ENCODE peak calls at places on chromosomes 7 and 10, in eight cellular contexts. R, D, J, U, Y, B, H and N are unnamed samples.

GRCh38 chr7:7131273-7131672 is 51.1 kb upstream of the C1GALT1 start:
- DNase-seq in Y (no peak), U (no peak), R (no peak), D (no peak), H (no peak), B (no peak), J (no peak), N (no peak)

GRCh38 chr10:29957887-29958330 is 101.5 kb downstream of the JCAD start:
- DNase-seq in B (peak; percentile 81), R (peak; percentile 79), J (no peak), H (no peak), U (no peak), Y (no peak), D (no peak), N (no peak)

GRCh38 chr7:69257592-69257991 is 340.7 kb upstream of the AUTS2 start:
- DNase-seq in J (no peak), B (no peak), D (no peak), U (no peak), Y (no peak), R (no peak), H (no peak), N (no peak)

GRCh38 chr7:156236181-156236889 is 404.2 kb upstream of the RNF32 start:
- DNase-seq in Y (no peak), U (no peak), J (no peak), R (no peak), D (no peak), B (no peak), H (no peak), N (peak; percentile 23)

GRCh38 chr10:18196806-18197550 is 56.8 kb downstream of the CACNB2 start:
- DNase-seq in D (no peak), H (no peak), Y (no peak), J (no peak), U (no peak), R (no peak), B (no peak), N (no peak)

GRCh38 chr7:156435486-156436231 is 204.9 kb upstream of the RNF32 start:
- DNase-seq in B (no peak), J (no peak), R (no peak), U (no peak), D (no peak), Y (no peak), H (no peak), N (no peak)

GRCh38 chr10:3525832-3526449 is 259.1 kb downstream of the KLF6 start:
- DNase-seq in J (no peak), D (peak; percentile 92), R (peak; percentile 68), H (peak; percentile 98), B (peak; percentile 99), Y (peak; percentile 77), U (peak; percentile 56), N (no peak)

GRCh38 chr7:29988391-29989256 is 977 bp downstream of the SCRN1 start:
- DNase-seq in B (peak; percentile 86), H (peak; percentile 60), R (peak; percentile 70), U (peak; percentile 65), D (peak; percentile 63), J (peak; percentile 24), Y (peak; percentile 67), N (no peak)

GRCh38 chr10:23157239-23157661 is 34.9 kb upstream of the PTF1A start:
- DNase-seq in Y (no peak), R (no peak), B (no peak), H (no peak), D (no peak), J (no peak), U (no peak), N (no peak)

GRCh38 chr7:4607321-4607729 is 74.8 kb upstream of the FOXK1 start:
- DNase-seq in H (no peak), J (no peak), Y (no peak), R (no peak), D (no peak), U (peak; percentile 9), B (no peak), N (no peak)

GRCh38 chr7:74480861-74481417 is 27.2 kb downstream of the GTF2IRD1 start:
- DNase-seq in U (peak; percentile 58), B (peak; percentile 70), Y (peak; percentile 72), D (peak; percentile 31), J (no peak), R (peak; percentile 30), H (no peak), N (peak; percentile 83)

GRCh38 chr7:27188666-27189559 is 3.9 kb upstream of the HOXA11 start:
- DNase-seq in J (peak; percentile 51), D (no peak), Y (peak; percentile 77), U (peak; percentile 33), B (no peak), H (no peak), R (no peak), N (no peak)

GRCh38 chr10:46068905-46069304 is 22.8 kb upstream of the MSMB start:
- DNase-seq in H (no peak), B (no peak), Y (no peak), J (no peak), D (no peak), R (no peak), U (no peak), N (no peak)

GRCh38 chr7:23242321-23242720 is 4.3 kb upstream of the GPNMB start:
- DNase-seq in H (no peak), B (no peak), R (no peak), J (no peak), U (no peak), D (peak; percentile 80), Y (no peak), N (no peak)

GRCh38 chr7:958221-959200 is 4.0 kb upstream of the ADAP1 start:
- DNase-seq in J (no peak), R (peak; percentile 67), H (no peak), U (no peak), B (no peak), Y (no peak), D (no peak), N (no peak)

GRCh38 chr7:47576031-47576908 is 5.6 kb downstream of the TNS3 start:
- DNase-seq in D (peak; percentile 55), H (peak; percentile 71), J (no peak), Y (peak; percentile 75), R (peak; percentile 74), U (peak; percentile 67), B (peak; percentile 65), N (peak; percentile 83)

GRCh38 chr10:70164179-70164578 is 6.1 kb downstream of the SAR1A start:
- DNase-seq in U (no peak), J (no peak), H (no peak), D (no peak), R (no peak), Y (no peak), B (no peak), N (no peak)
- H3K4me1 ChIP-seq in U (peaks cover 18% of the 10 kb centered on the region), J (peaks cover 74% of the 10 kb centered on the region), H (peaks cover 49% of the 10 kb centered on the region), D (peaks cover 8% of the 10 kb centered on the region), R (no peaks in the 10 kb centered on the region), Y (peaks cover 21% of the 10 kb centered on the region), B (peaks cover 14% of the 10 kb centered on the region), N (peaks cover 61% of the 10 kb centered on the region)

GRCh38 chr10:96290368-96291133 is 13.7 kb upstream of the DNTT start:
- DNase-seq in R (no peak), D (no peak), H (no peak), B (no peak), Y (no peak), U (no peak), J (no peak), N (no peak)
- H3K4me3 ChIP-seq in R (no peak overlapping the region), D (no peak overlapping the region), H (no peak overlapping the region), B (no peak overlapping the region), Y (no peak overlapping the region), U (no peak overlapping the region), J (no peak overlapping the region), N (no peak overlapping the region)

DNA sequence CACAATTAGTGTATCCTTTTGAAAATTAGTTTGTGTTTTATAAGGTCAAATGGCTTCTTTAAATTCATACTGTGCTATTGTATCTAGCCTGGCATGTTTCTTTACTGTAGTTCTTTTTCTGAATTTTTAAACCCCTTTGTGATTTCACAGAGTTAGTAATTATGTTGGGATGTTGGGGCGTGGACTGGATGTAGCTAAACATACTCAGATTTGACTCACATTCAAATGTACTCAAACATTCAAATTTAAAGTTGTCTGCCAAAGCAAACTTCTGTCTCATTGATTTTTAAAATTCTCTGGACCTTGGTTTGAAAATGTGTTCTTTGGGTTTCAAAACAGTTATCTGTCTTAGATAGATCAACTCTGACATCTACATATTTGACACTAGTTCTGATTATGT is 7.2 kb upstream of the NRP1 start:
- DNase-seq in R (no peak), J (no peak), Y (no peak), H (no peak), U (no peak), D (peak; percentile 43), B (peak; percentile 42), N (no peak)
- H3K4me1 ChIP-seq in R (peaks cover 5% of the 10 kb centered on the region), J (no peaks in the 10 kb centered on the region), Y (no peaks in the 10 kb centered on the region), H (peaks cover 33% of the 10 kb centered on the region), U (no peaks in the 10 kb centered on the region), D (peaks cover 33% of the 10 kb centered on the region), B (peaks cover 24% of the 10 kb centered on the region), N (no peaks in the 10 kb centered on the region)

DNA sequence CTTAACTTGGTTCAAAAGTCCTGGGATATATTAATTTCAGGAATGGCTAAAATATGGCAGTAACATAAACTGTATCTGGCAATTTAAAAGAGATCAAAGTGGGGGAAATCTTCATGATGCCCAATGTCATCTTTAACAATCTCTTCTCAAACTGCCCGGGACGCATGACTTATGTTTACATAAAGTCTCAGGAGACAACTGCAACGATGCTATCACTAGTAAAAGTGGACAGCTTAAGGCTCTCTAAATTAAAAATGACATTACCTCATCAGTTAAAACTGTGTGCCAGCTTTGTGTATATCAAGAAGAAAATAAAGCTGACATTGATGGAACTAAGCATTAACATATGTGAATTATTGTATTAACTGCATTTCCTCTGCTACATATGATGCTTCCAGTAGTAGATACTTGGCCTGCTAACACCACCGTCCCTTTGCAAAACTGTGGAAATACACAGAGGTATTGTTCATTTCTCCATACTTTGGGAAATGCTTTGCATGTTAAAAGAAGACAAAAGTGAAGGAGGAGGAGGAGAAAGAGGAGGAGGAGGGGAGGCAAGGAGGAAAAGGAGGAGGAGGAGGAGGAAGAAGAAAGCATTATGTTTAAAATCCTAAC is 62.4 kb downstream of the NRP1 start:
- DNase-seq in R (no peak), H (no peak), J (no peak), U (no peak), B (no peak), D (no peak), Y (no peak), N (no peak)
- H3K4me3 ChIP-seq in R (no peak overlapping the region), H (peak overlapping the region; percentile 13), J (no peak overlapping the region), U (no peak overlapping the region), B (no peak overlapping the region), D (no peak overlapping the region), Y (no peak overlapping the region), N (peak overlapping the region; percentile 33)

GRCh38 chr10:123854003-123854402 is 37.6 kb downstream of the CPXM2 start:
- DNase-seq in Y (no peak), J (no peak), R (no peak), H (no peak), U (no peak), D (no peak), B (no peak), N (no peak)
- H3K4me1 ChIP-seq in Y (no peaks in the 10 kb centered on the region), J (no peaks in the 10 kb centered on the region), R (no peaks in the 10 kb centered on the region), H (no peaks in the 10 kb centered on the region), U (no peaks in the 10 kb centered on the region), D (peaks cover 1% of the 10 kb centered on the region), B (no peaks in the 10 kb centered on the region), N (no peaks in the 10 kb centered on the region)

DNA sequence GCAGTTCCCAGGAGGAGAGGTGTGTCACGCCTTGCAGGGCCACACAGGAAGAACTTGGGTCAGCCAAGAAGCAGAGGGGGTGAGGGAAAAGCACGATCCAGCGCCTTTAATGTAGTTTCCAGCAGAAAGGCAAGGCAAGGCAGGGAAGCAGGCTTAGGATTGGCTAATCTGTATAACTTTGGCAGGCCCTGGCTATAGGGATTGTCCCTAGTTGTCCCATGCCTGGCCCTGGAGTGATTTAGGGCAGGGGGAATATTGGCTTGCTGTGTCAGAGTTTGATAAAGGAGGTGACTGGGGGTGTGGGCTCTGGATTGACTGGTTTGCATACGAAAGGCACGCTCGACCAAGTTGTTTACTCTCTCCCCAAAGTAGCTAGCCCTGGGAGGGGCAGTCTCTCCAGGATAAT is 44.6 kb downstream of the RBM28 start:
- DNase-seq in R (no peak), U (no peak), Y (no peak), D (no peak), H (no peak), B (no peak), J (no peak), N (no peak)
- H3K4me3 ChIP-seq in R (no peak overlapping the region), U (no peak overlapping the region), Y (no peak overlapping the region), D (no peak overlapping the region), H (no peak overlapping the region), B (no peak overlapping the region), J (no peak overlapping the region), N (no peak overlapping the region)